ENCODE peak calls at places on chromosomes 13 and 19, in five cellular contexts. C is neural progenitor cell, N is PC-9, W is astrocyte of the spinal cord, H is IMR-90. U is an unnamed sample.

GRCh38 chr13:33845572-33846305 is 27.8 kb downstream of the RFC3 start:
- DNase-seq in C (no peak), N (no peak), W (no peak), H (no peak), U (no peak)

GRCh38 chr13:82011355-82011754 is 1670.4 kb upstream of the SPRY2 start:
- DNase-seq in C (no peak), N (no peak), W (no peak), H (no peak), U (no peak)

GRCh38 chr13:75404721-75405120 is 77.2 kb downstream of the TBC1D4 start:
- DNase-seq in C (no peak), N (no peak), W (no peak), H (no peak), U (no peak)

GRCh38 chr13:62357887-62358645 is 942.4 kb upstream of the PCDH20 start:
- DNase-seq in C (peak; percentile 88), N (peak; percentile 33), W (peak; percentile 54), H (peak; percentile 71), U (no peak)

GRCh38 chr13:113764793-113765190 is 5.8 kb downstream of the TMEM255B start:
- DNase-seq in C (no peak), N (no peak), W (no peak), H (no peak), U (no peak)

GRCh38 chr19:658916-659839 is 3.8 kb downstream of the RNF126 start:
- DNase-seq in C (no peak), N (no peak), W (no peak), H (no peak), U (peak; percentile 47)

GRCh38 chr13:35978607-35979316 is 152.4 kb downstream of the DCLK1 start:
- DNase-seq in C (peak; percentile 46), N (peak; percentile 17), W (peak; percentile 85), H (peak; percentile 69), U (peak; percentile 91)

GRCh38 chr13:97329331-97329730 is 104.6 kb upstream of the RAP2A start:
- DNase-seq in C (no peak), N (no peak), W (no peak), H (peak; percentile 44), U (peak; percentile 47)

GRCh38 chr19:23817519-23817918 is 58.8 kb upstream of the ZNF681 start:
- DNase-seq in C (peak; percentile 25), N (no peak), W (no peak), H (peak; percentile 4), U (no peak)

GRCh38 chr13:111900390-111901180 is 166.4 kb upstream of the SOX1 start:
- DNase-seq in C (no peak), N (no peak), W (no peak), H (no peak), U (no peak)

GRCh38 chr13:75495938-75496337 is 14.0 kb upstream of the TBC1D4 start:
- DNase-seq in C (no peak), N (no peak), W (peak; percentile 39), H (peak; percentile 80), U (peak; percentile 52)

GRCh38 chr13:40648040-40648439 is 18.4 kb downstream of the FOXO1 start:
- DNase-seq in C (no peak), N (no peak), W (no peak), H (no peak), U (no peak)

GRCh38 chr13:102117175-102117830 is 284.5 kb downstream of the FGF14 start:
- DNase-seq in C (no peak), N (no peak), W (no peak), H (no peak), U (no peak)

GRCh38 chr13:42681394-42681793 is 100.0 kb upstream of the FAM216B start:
- DNase-seq in C (no peak), N (no peak), W (no peak), H (no peak), U (no peak)

GRCh38 chr19:52415711-52416110 is 13.2 kb upstream of the ZNF534 start:
- DNase-seq in C (no peak), N (no peak), W (no peak), H (no peak), U (no peak)

GRCh38 chr19:31882709-31883108 is 462.7 kb upstream of the ZNF507 start:
- DNase-seq in C (no peak), N (no peak), W (no peak), H (no peak), U (no peak)

GRCh38 chr13:43543331-43543730 is 243.4 kb downstream of the ENOX1 start:
- DNase-seq in C (no peak), N (no peak), W (no peak), H (peak; percentile 52), U (no peak)

GRCh38 chr13:48161530-48162179 is 66.8 kb upstream of the MED4 start:
- DNase-seq in C (no peak), N (no peak), W (no peak), H (no peak), U (no peak)

GRCh38 chr19:33445752-33446070 is 72.2 kb downstream of the CEBPG start:
- DNase-seq in C (no peak), N (no peak), W (no peak), H (no peak), U (no peak)

GRCh38 chr13:30133976-30134375 is 173.4 kb downstream of the KATNAL1 start:
- DNase-seq in C (no peak), N (no peak), W (no peak), H (no peak), U (no peak)

GRCh38 chr13:45231722-45232121 is 30.9 kb upstream of the KCTD4 start:
- DNase-seq in C (no peak), N (no peak), W (peak; percentile 76), H (peak; percentile 63), U (peak; percentile 54)

GRCh38 chr19:46076951-46077814 is 36.4 kb upstream of the IGFL4 start:
- DNase-seq in C (peak; percentile 94), N (peak; percentile 73), W (peak; percentile 85), H (peak; percentile 79), U (peak; percentile 89)
- TF ChIP-seq CTCF in C (peak; percentile 100), N (peak; percentile 99), W (peak; percentile 100), H (peak; percentile 100), U (peak; percentile 100)

GRCh38 chr19:18601875-18602274 is 4.7 kb downstream of the CRLF1 start:
- DNase-seq in C (no peak), N (no peak), W (no peak), H (no peak), U (no peak)

GRCh38 chr19:18605196-18605545 is 1.4 kb downstream of the CRLF1 start:
- DNase-seq in C (no peak), N (no peak), W (no peak), H (no peak), U (no peak)

GRCh38 chr19:18604820-18605159 is 1.8 kb downstream of the CRLF1 start:
- DNase-seq in C (no peak), N (no peak), W (no peak), H (no peak), U (no peak)

GRCh38 chr19:18603958-18604819 is 2.4 kb downstream of the CRLF1 start:
- DNase-seq in C (peak; percentile 68), N (no peak), W (no peak), H (no peak), U (no peak)

DNA sequence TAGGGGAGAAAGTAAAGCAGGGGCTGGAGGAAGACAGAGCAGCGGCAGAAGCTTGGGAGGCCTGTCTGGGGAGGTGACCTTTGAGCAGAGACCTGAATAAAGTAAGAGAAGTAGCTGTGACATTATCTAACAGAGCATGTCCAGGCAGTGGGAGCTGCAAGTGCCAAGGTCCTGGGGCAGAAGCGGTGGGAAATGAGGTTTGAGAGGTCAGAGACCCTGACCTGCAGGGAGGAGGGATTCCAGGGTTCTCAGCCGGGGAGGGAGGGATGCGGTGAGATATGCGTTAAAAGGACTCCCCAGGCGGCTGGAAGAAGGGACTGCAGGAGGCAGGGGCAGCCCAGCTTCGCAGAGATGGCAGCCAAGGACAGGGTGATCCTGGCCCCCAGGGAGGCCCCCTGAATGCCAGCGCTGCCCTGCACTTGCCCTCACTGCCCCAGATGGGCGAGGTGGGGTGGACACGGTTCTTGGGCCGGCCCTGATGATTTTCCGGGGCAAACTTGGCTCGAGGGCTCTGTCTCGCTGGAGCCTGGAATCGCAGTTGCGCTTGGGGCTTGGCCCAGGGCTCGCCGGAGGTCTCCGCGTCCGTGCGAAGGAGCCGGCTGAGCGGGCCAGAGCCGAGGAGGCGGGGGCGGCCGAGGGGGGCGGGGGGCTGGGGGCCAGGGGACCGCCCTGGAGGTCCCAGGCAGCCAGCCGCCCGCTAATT is 3.2 kb downstream of the CRLF1 start:
- DNase-seq in C (peak; percentile 75), N (no peak), W (peak; percentile 7), H (no peak), U (peak; percentile 26)
- H3K4me3 ChIP-seq in C (peak overlapping the region; percentile 6), N (no peak overlapping the region), W (no peak overlapping the region), H (no peak overlapping the region), U (no peak overlapping the region)

DNA sequence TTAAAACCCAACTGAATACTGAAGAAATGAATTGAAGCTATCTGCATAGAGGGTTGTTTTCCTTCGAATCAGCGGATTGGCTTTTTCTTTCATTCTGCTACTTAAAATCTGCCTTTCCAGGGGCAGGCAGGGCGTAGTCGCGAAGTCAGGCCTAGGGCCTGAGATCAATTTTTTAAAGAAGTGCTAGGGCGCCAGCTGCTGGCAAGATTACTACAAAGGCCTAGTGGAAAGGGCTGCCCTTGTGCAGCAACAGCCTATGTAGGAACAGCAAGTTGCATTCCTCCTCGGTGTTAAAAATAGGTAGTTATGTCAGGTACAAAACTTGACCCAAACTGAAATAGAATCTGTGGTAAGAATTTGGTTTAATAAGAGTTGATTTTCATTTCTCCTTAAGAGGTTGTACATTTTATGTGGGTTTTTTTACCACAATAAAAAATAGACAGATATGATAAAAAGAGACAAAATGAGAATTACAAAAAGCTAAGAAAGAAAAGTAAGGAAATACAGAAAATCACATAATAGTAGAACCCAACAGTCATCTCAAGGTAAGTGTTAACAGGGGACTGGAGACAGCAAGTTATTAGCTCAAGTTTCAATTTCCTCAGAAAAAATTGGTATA is 9.5 kb upstream of the URAD start:
- DNase-seq in C (peak; percentile 74), N (no peak), W (peak; percentile 29), H (peak; percentile 28), U (peak; percentile 51)
- TF ChIP-seq CTCF in C (peak; percentile 72), N (peak; percentile 55), W (peak; percentile 57), H (peak; percentile 52), U (peak; percentile 62)

GRCh38 chr19:36245210-36246005 is 30.5 kb downstream of the ZNF146 start:
- DNase-seq in C (peak; percentile 87), N (no peak), W (no peak), H (no peak), U (no peak)
- H3K4me3 ChIP-seq in C (peak overlapping the region; percentile 62), N (no peak overlapping the region), W (peak overlapping the region; percentile 27), H (peak overlapping the region; percentile 38), U (no peak overlapping the region)